ENCODE peak calls at places on chromosomes 16 and 17, in six cellular contexts. R is KG1, A is GM13976, Y is stomach, T is HCEC 1CT, H is lower lobe of right lung. X is an unnamed sample.

GRCh38 chr16:67657751-67658518 is 2.1 kb downstream of the ACD start:
- DNase-seq in R (no peak), A (no peak), Y (no peak), T (no peak), H (no peak), X (no peak)

GRCh38 chr16:50705436-50706110 is 12.2 kb downstream of the NOD2 start:
- DNase-seq in R (no peak), A (no peak), Y (no peak), T (no peak), H (no peak), X (peak)

GRCh38 chr16:23679274-23679985 is 741 bp downstream of the PLK1 start:
- DNase-seq in R (no peak), A (peak), Y (no peak), T (peak), H (peak), X (peak)

GRCh38 chr16:9053006-9053601 is 38.3 kb upstream of the HAPSTR1 start:
- DNase-seq in R (no peak), A (peak), Y (peak), T (peak), H (peak), X (peak)

GRCh38 chr17:12512712-12513355 is 152.9 kb upstream of the MYOCD start:
- DNase-seq in R (no peak), A (no peak), Y (no peak), T (peak), H (no peak), X (peak)

GRCh38 chr17:64506201-64506575 is at the start of gene DDX5:
- DNase-seq in R (peak), A (peak), Y (peak), T (no peak), H (peak), X (no peak)

GRCh38 chr17:38970804-38971203 is 3.6 kb upstream of the FBXO47 start:
- DNase-seq in R (no peak), A (no peak), Y (no peak), T (no peak), H (no peak), X (peak)

GRCh38 chr17:73474370-73474988 is 162.7 kb upstream of the CDC42EP4 start:
- DNase-seq in R (no peak), A (no peak), Y (peak), T (no peak), H (peak), X (peak)

GRCh38 chr17:10807704-10808128 is 3.8 kb upstream of the TMEM238L start:
- DNase-seq in R (no peak), A (no peak), Y (no peak), T (no peak), H (no peak), X (no peak)

GRCh38 chr17:8016632-8017424 is 14.4 kb downstream of the GUCY2D start:
- DNase-seq in R (no peak), A (peak), Y (peak), T (no peak), H (peak), X (peak)